ENCODE peak calls at places on chromosomes 12 and 14, in six cellular contexts. K is AG04449; X is prostate gland; I is endodermal cell; T is posterior cingulate gyrus; H is stimulated activated CD8-positive, alpha-beta memory T cell treated with anti-CD3 and anti-CD28 coated beads, Interleukin-4, amount 100 ng/mL, for 48 hours. P is an unnamed sample.

GRCh38 chr12:7121324-7121723 is 7.4 kb downstream of the RBP5 start:
- DNase-seq in K (no peak), X (no peak), I (no peak), T (no peak), H (no peak), P (no peak)

GRCh38 chr14:90522585-90523191 is 125.9 kb downstream of the CALM1 start:
- DNase-seq in K (no peak), X (peak; percentile 75), I (no peak), T (peak; percentile 88), H (peak; percentile 27), P (no peak)

GRCh38 chr12:49974231-49974675 is 1.5 kb downstream of the AQP6 start:
- DNase-seq in K (no peak), X (no peak), I (peak; percentile 84), T (peak; percentile 96), H (no peak), P (peak; percentile 78)

GRCh38 chr12:28975564-28976340 is 173.3 kb upstream of the FAR2 start:
- DNase-seq in K (no peak), X (no peak), I (no peak), T (no peak), H (no peak), P (no peak)

GRCh38 chr14:73239463-73240241 is 2.3 kb downstream of the PAPLN start:
- DNase-seq in K (peak; percentile 10), X (peak; percentile 60), I (peak; percentile 81), T (peak; percentile 86), H (no peak), P (peak; percentile 58)

GRCh38 chr12:70853326-70853725 is 67.2 kb downstream of the PTPRR start:
- DNase-seq in K (no peak), X (no peak), I (no peak), T (no peak), H (no peak), P (peak; percentile 54)

GRCh38 chr12:41288188-41288811 is 100.2 kb downstream of the PDZRN4 start:
- DNase-seq in K (no peak), X (no peak), I (no peak), T (no peak), H (no peak), P (no peak)

GRCh38 chr12:95173392-95174251 is 43.6 kb downstream of the FGD6 start:
- DNase-seq in K (peak; percentile 51), X (peak; percentile 49), I (no peak), T (no peak), H (no peak), P (peak; percentile 63)

GRCh38 chr12:62882140-62882539 is 52.8 kb downstream of the PPM1H start:
- DNase-seq in K (no peak), X (no peak), I (no peak), T (no peak), H (no peak), P (no peak)

GRCh38 chr14:58979325-58979724 is 209.1 kb upstream of the DAAM1 start:
- DNase-seq in K (no peak), X (no peak), I (no peak), T (no peak), H (no peak), P (no peak)

GRCh38 chr12:115953031-115953430 is 324.5 kb downstream of the MED13L start:
- DNase-seq in K (no peak), X (no peak), I (peak; percentile 49), T (no peak), H (no peak), P (no peak)

GRCh38 chr12:52582971-52583456 is 9.4 kb upstream of the KRT74 start:
- DNase-seq in K (peak; percentile 4), X (peak; percentile 72), I (peak; percentile 95), T (peak; percentile 56), H (peak; percentile 76), P (peak; percentile 52)

GRCh38 chr12:1796515-1797010 is 23.8 kb upstream of the LRTM2 start:
- DNase-seq in K (no peak), X (no peak), I (no peak), T (peak; percentile 70), H (peak; percentile 61), P (no peak)

GRCh38 chr12:106282457-106283097 is 20.0 kb upstream of the TCP11L2 start:
- DNase-seq in K (no peak), X (no peak), I (peak; percentile 89), T (no peak), H (peak; percentile 53), P (peak; percentile 36)

GRCh38 chr14:75438486-75439080 is 10.8 kb downstream of the JDP2 start:
- DNase-seq in K (no peak), X (no peak), I (no peak), T (peak; percentile 71), H (no peak), P (no peak)

GRCh38 chr12:31965090-31965489 is 5.9 kb downstream of the RESF1 start:
- DNase-seq in K (no peak), X (no peak), I (peak; percentile 47), T (no peak), H (peak; percentile 51), P (no peak)

GRCh38 chr14:104087981-104088850 is 2.7 kb downstream of the ASPG start:
- DNase-seq in K (no peak), X (no peak), I (no peak), T (no peak), H (no peak), P (no peak)

GRCh38 chr14:95760596-95760995 is 46.7 kb upstream of the TCL1A start:
- DNase-seq in K (no peak), X (no peak), I (no peak), T (no peak), H (no peak), P (no peak)

GRCh38 chr12:103848917-103849491 is 8.0 kb upstream of the NT5DC3 start:
- DNase-seq in K (no peak), X (no peak), I (no peak), T (no peak), H (no peak), P (no peak)

GRCh38 chr12:31491819-31492598 is 98.9 kb downstream of the DENND5B start:
- DNase-seq in K (no peak), X (peak; percentile 20), I (no peak), T (no peak), H (no peak), P (peak; percentile 27)

GRCh38 chr12:89181271-89181920 is 170.9 kb downstream of the DUSP6 start:
- DNase-seq in K (no peak), X (no peak), I (no peak), T (no peak), H (no peak), P (no peak)

GRCh38 chr12:98399532-98399931 is 115.9 kb upstream of the TMPO start:
- DNase-seq in K (no peak), X (no peak), I (peak; percentile 92), T (peak; percentile 90), H (peak; percentile 78), P (peak; percentile 27)

GRCh38 chr12:110046451-110047187 is 1.7 kb downstream of the C12orf76 start:
- DNase-seq in K (no peak), X (no peak), I (no peak), T (peak; percentile 5), H (no peak), P (no peak)

GRCh38 chr12:119840617-119841016 is 36.5 kb downstream of the CIT start:
- DNase-seq in K (no peak), X (no peak), I (no peak), T (no peak), H (no peak), P (no peak)

GRCh38 chr14:98433436-98433835 is 838.6 kb downstream of the BCL11B start:
- DNase-seq in K (no peak), X (no peak), I (no peak), T (no peak), H (no peak), P (no peak)

GRCh38 chr14:55031190-55031589 is 4.2 kb downstream of the SOCS4 start:
- DNase-seq in K (no peak), X (no peak), I (no peak), T (no peak), H (no peak), P (no peak)

GRCh38 chr12:51360315-51360714 is 13.8 kb upstream of the CELA1 start:
- DNase-seq in K (no peak), X (no peak), I (no peak), T (no peak), H (no peak), P (no peak)

P was measured in mucosa of gallbladder.